ENCODE peak calls at places on chromosomes 16 and 17, in six cellular contexts. I is activated T-cell treated with anti-CD3 and anti-CD28 coated beads, Interleukin-2, amount 50 U/mL, for 72 hours; R is NCI-H1092 treated with DMSO at 0.1 percent for 48 hours; S is CD8-positive, alpha-beta T cell; L is T1000; O is stimulated activated CD4-positive, alpha-beta T cell treated with anti-CD3 and anti-CD28 coated beads, Interleukin-12 subunit alpha, Interleukin-12 subunit beta, amount 100 ng/mL, for 24 hours. J is an unnamed sample.

GRCh38 chr17:77886387-77886728 is 72.1 kb upstream of the TNRC6C start:
- DNase-seq in I (peak; percentile 35), O (no peak), R (no peak), S (no peak), L (no peak), J (no peak)

GRCh38 chr17:47702391-47702995 is 8.5 kb downstream of the TBKBP1 start:
- DNase-seq in R (no peak), O (no peak), L (no peak), I (no peak), S (no peak), J (no peak)

GRCh38 chr16:30555848-30556473 is 2.2 kb downstream of the ZNF764 start:
- DNase-seq in O (no peak), S (no peak), L (no peak), I (no peak), R (no peak), J (no peak)

GRCh38 chr17:9346296-9346926 is 229.2 kb downstream of the STX8 start:
- DNase-seq in S (no peak), R (no peak), I (peak; percentile 21), L (no peak), O (no peak), J (no peak)

GRCh38 chr17:18219016-18219415 is 6.4 kb upstream of the LLGL1 start:
- DNase-seq in L (no peak), S (no peak), I (no peak), R (no peak), O (no peak), J (no peak)

GRCh38 chr17:31449746-31450145 is 58.3 kb downstream of the RAB11FIP4 start:
- DNase-seq in L (no peak), S (no peak), O (no peak), R (no peak), I (no peak), J (no peak)

GRCh38 chr16:19115148-19116021 is 1.6 kb downstream of the ITPRIPL2 start:
- DNase-seq in S (no peak), R (no peak), I (no peak), L (no peak), O (no peak), J (no peak)

GRCh38 chr17:80984749-80985148 is 6.9 kb upstream of the CHMP6 start:
- DNase-seq in R (no peak), I (no peak), L (peak; percentile 65), O (no peak), S (no peak), J (no peak)

GRCh38 chr17:20053343-20053964 is 44.3 kb downstream of the SPECC1 start:
- DNase-seq in O (no peak), L (no peak), I (no peak), R (no peak), S (no peak), J (no peak)

GRCh38 chr17:15947331-15947730 is 2.4 kb downstream of the ADORA2B start:
- DNase-seq in R (no peak), O (no peak), S (no peak), L (no peak), I (no peak), J (no peak)

J was measured in B cell.